ENCODE peak calls at places on chromosomes 5 and 9, in ten cellular contexts. E is psoas muscle, A is mammary epithelial cell, G is hepatocyte, T is transverse colon, B is body of pancreas, U is suprapubic skin, R is heart right ventricle, F is A549, H is tibial nerve. J is an unnamed sample.

GRCh38 chr9:125529589-125530515 is 177.2 kb downstream of the MAPKAP1 start:
- DNase-seq in E (no peak), H (no peak), G (no peak), F (no peak), A (no peak), U (no peak), T (no peak), B (no peak), R (no peak), J (no peak)

GRCh38 chr5:76337949-76338589 is 65.0 kb upstream of the IQGAP2 start:
- DNase-seq in U (no peak), T (peak; percentile 49), A (peak; percentile 75), B (peak; percentile 72), H (peak; percentile 35), F (peak; percentile 73), E (no peak), G (peak; percentile 72), R (no peak), J (no peak)

GRCh38 chr9:101485873-101486692 is 47.6 kb upstream of the RNF20 start:
- DNase-seq in F (peak; percentile 51), E (peak; percentile 21), T (peak; percentile 67), B (peak; percentile 65), H (no peak), R (peak; percentile 42), U (peak; percentile 64), G (peak; percentile 46), A (peak; percentile 24), J (no peak)

GRCh38 chr9:79813262-79813646 is 241.5 kb downstream of the TLE4 start:
- DNase-seq in A (no peak), H (no peak), E (no peak), U (no peak), F (no peak), R (no peak), G (no peak), T (no peak), B (no peak), J (no peak)

GRCh38 chr5:43773032-43773830 is 170.3 kb downstream of the NNT start:
- DNase-seq in F (peak; percentile 14), B (no peak), E (no peak), U (no peak), R (no peak), T (no peak), G (no peak), A (peak; percentile 74), H (no peak), J (no peak)

GRCh38 chr5:172872997-172873491 is 39.0 kb downstream of the ERGIC1 start:
- DNase-seq in R (peak; percentile 82), A (no peak), G (peak; percentile 45), U (peak; percentile 83), F (no peak), T (peak; percentile 58), E (peak; percentile 88), H (peak; percentile 71), B (peak; percentile 69), J (no peak)

GRCh38 chr5:147216552-147217154 is 18.2 kb upstream of the STK32A start:
- DNase-seq in G (peak; percentile 14), U (no peak), A (no peak), R (no peak), B (no peak), F (no peak), E (no peak), H (no peak), T (no peak), J (no peak)

GRCh38 chr9:6525326-6526040 is 112.5 kb downstream of the UHRF2 start:
- DNase-seq in R (no peak), H (no peak), A (no peak), G (no peak), F (no peak), U (no peak), T (no peak), B (no peak), E (no peak), J (no peak)

GRCh38 chr5:138305797-138306196 is 25.8 kb downstream of the CDC25C start:
- DNase-seq in E (peak; percentile 72), B (peak; percentile 69), A (peak; percentile 57), F (peak; percentile 24), G (no peak), T (no peak), U (no peak), R (peak; percentile 52), H (no peak), J (no peak)

GRCh38 chr9:112175796-112176315 is 759 bp upstream of the SUSD1 start:
- DNase-seq in T (no peak), B (no peak), E (no peak), R (no peak), U (no peak), F (peak; percentile 30), A (no peak), H (no peak), G (no peak), J (no peak)

GRCh38 chr5:105506692-105507277 is 1944.2 kb upstream of the NUDT12 start:
- DNase-seq in H (no peak), A (no peak), E (no peak), B (peak; percentile 9), T (no peak), G (peak; percentile 41), F (peak; percentile 18), R (no peak), U (no peak), J (no peak)

GRCh38 chr5:34535944-34536628 is 120.0 kb upstream of the RAI14 start:
- DNase-seq in A (no peak), U (no peak), F (no peak), R (no peak), G (no peak), T (no peak), H (no peak), B (no peak), E (no peak), J (no peak)

GRCh38 chr5:14101922-14102321 is 41.2 kb upstream of the TRIO start:
- DNase-seq in A (no peak), T (no peak), E (no peak), R (no peak), G (no peak), H (no peak), B (no peak), U (no peak), F (no peak), J (no peak)

GRCh38 chr9:98410185-98410697 is 154.8 kb upstream of the TBC1D2 start:
- DNase-seq in B (peak; percentile 49), U (no peak), H (no peak), R (peak; percentile 19), G (peak; percentile 74), A (no peak), E (no peak), F (no peak), T (no peak), J (no peak)

GRCh38 chr5:71658916-71659661 is 60.0 kb upstream of the CARTPT start:
- DNase-seq in T (no peak), E (no peak), A (no peak), B (no peak), H (no peak), R (no peak), G (no peak), F (peak; percentile 33), U (no peak), J (no peak)
- TF ChIP-seq CTCF in T (peak; percentile 28), E (no peak), A (peak; percentile 12), B (no peak), H (no peak), R (peak; percentile 25), G (peak; percentile 32), F (peak; percentile 31), U (no peak), J (no peak)

GRCh38 chr5:39211773-39212172 is 7.6 kb downstream of the FYB1 start:
- DNase-seq in E (no peak), B (no peak), H (no peak), F (no peak), T (no peak), U (no peak), R (no peak), A (no peak), G (no peak), J (no peak)
- H3K4me1 ChIP-seq in E (no peaks in the 10 kb centered on the region), B (no peaks in the 10 kb centered on the region), H (no peaks in the 10 kb centered on the region), F (peaks cover 9% of the 10 kb centered on the region), T (no peaks in the 10 kb centered on the region), U (no peaks in the 10 kb centered on the region), R (no peaks in the 10 kb centered on the region), A (no peaks in the 10 kb centered on the region), G (no peaks in the 10 kb centered on the region), J (peaks cover 3% of the 10 kb centered on the region)

GRCh38 chr5:154356958-154357357 is 88.8 kb upstream of the SAP30L start:
- DNase-seq in F (no peak), G (no peak), B (no peak), U (no peak), H (no peak), R (no peak), T (no peak), E (no peak), A (no peak), J (no peak)

GRCh38 chr5:154355141-154355611 is 90.6 kb upstream of the SAP30L start:
- DNase-seq in B (peak; percentile 8), A (no peak), H (no peak), G (no peak), R (peak; percentile 50), F (no peak), E (peak; percentile 31), U (no peak), T (no peak), J (no peak)

GRCh38 chr5:154359222-154359583 is 86.6 kb upstream of the SAP30L start:
- DNase-seq in T (no peak), B (no peak), H (no peak), F (no peak), A (no peak), G (no peak), U (no peak), R (no peak), E (no peak), J (no peak)

GRCh38 chr5:154356256-154356655 is 89.5 kb upstream of the SAP30L start:
- DNase-seq in G (no peak), H (no peak), T (no peak), R (no peak), A (peak; percentile 32), E (no peak), B (no peak), U (no peak), F (peak; percentile 23), J (no peak)

DNA sequence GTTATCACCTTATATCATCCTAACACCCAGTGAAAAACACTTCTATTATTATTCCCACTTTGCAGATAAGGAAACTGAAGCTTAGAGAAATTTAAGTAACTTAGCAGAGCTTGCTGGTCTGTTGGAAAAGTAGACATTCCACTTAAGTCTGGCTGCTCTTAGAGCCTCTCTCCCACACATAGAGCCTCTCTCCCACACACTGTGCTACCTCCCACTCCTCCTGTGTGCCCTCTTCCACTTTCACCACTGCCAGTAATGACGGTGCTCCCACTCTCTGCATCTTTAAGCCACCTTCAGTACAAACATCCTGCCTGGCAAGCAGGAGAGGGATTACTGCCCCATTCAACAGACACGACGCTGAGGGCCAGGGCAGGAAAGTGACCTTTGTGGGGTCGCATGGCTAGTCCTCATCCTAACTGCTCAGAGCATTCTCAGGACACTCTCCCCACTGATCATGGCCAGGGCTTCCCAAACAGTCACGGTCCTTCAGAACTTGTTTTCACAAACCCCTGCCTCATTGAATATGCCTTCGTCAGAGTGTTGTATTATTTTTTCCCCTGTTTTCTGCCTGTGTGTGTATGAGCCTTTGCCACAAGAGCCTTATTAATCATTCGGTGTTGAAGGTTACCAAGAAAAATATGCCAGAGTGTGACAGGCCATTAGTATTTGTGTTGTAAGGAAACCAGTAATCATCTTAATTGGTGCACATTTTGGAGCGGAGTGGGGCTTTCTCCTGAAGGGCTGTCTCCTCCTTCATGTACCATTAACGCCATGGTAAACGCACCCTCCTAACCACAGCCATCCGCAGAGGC is 87.2 kb upstream of the SAP30L start:
- DNase-seq in U (no peak), E (no peak), G (no peak), B (no peak), T (no peak), F (no peak), H (no peak), A (no peak), R (no peak), J (no peak)
- H3K27ac ChIP-seq in U (no peak overlapping the region), E (no peak overlapping the region), G (peak overlapping the region; percentile 7), B (peak overlapping the region; percentile 29), T (no peak overlapping the region), F (peak overlapping the region; percentile 61), H (peak overlapping the region; percentile 9), A (no peak overlapping the region), R (no peak overlapping the region), J (no peak overlapping the region)

GRCh38 chr5:90000351-90000750 is 409.2 kb downstream of the CETN3 start:
- DNase-seq in H (no peak), A (no peak), T (peak; percentile 10), U (no peak), R (no peak), B (no peak), G (no peak), F (peak; percentile 4), E (no peak), J (no peak)
- TF ChIP-seq CTCF in H (no peak), A (no peak), T (no peak), U (no peak), R (no peak), B (no peak), G (no peak), F (no peak), E (no peak), J (no peak)

J was measured in vagina.